ENCODE peak calls at places on chromosomes 13 and 19, in five cellular contexts. P is body of pancreas, A is activated B cell treated with CpG ODN at 0.5 μM for 24 hours, R is kidney epithelial cell, H is cardiac fibroblast. N is an unnamed sample.

GRCh38 chr19:19214892-19215291 is 3.1 kb downstream of the NCAN start:
- DNase-seq in P (peak), A (no peak), R (no peak), H (peak), N (peak)

GRCh38 chr19:1810439-1811160 is 1.5 kb downstream of the ATP8B3 start:
- DNase-seq in P (no peak), A (no peak), R (no peak), H (no peak), N (no peak)

GRCh38 chr13:44842158-44842557 is 147.1 kb downstream of the NUFIP1 start:
- DNase-seq in P (no peak), A (no peak), R (no peak), H (peak), N (no peak)

GRCh38 chr13:94798738-94799137 is 86.4 kb upstream of the SOX21 start:
- DNase-seq in P (no peak), A (no peak), R (no peak), H (no peak), N (no peak)

GRCh38 chr19:29624489-29625210 is 18.6 kb downstream of the POP4 start:
- DNase-seq in P (no peak), A (no peak), R (no peak), H (peak), N (no peak)

GRCh38 chr13:91652389-91652788 is 254.0 kb downstream of the GPC5 start:
- DNase-seq in P (no peak), A (no peak), R (no peak), H (no peak), N (no peak)

GRCh38 chr19:19240476-19240875 is 28.7 kb downstream of the NCAN start:
- DNase-seq in P (no peak), A (no peak), R (no peak), H (no peak), N (no peak)

GRCh38 chr13:112603641-112604220 is 15.8 kb upstream of the TUBGCP3 start:
- DNase-seq in P (no peak), A (no peak), R (no peak), H (peak), N (no peak)

GRCh38 chr19:3671680-3672574 is 28.3 kb downstream of the PIP5K1C start:
- DNase-seq in P (no peak), A (no peak), R (no peak), H (peak), N (no peak)

GRCh38 chr19:47284324-47284899 is 9.7 kb downstream of the INAFM1 start:
- DNase-seq in P (peak), A (no peak), R (no peak), H (peak), N (no peak)

GRCh38 chr19:21474671-21475181 is 30.7 kb upstream of the ZNF429 start:
- DNase-seq in P (peak), A (peak), R (peak), H (peak), N (peak)

GRCh38 chr13:102402292-102402691 is 444 bp upstream of the FGF14 start:
- DNase-seq in P (peak), A (no peak), R (peak), H (no peak), N (no peak)

GRCh38 chr13:34357435-34358232 is 539.7 kb downstream of the RFC3 start:
- DNase-seq in P (no peak), A (no peak), R (no peak), H (peak), N (no peak)

GRCh38 chr13:90628471-90628870 is 719.0 kb upstream of the MIR17HG start:
- DNase-seq in P (no peak), A (no peak), R (no peak), H (no peak), N (no peak)

GRCh38 chr19:21604351-21604926 is 99.0 kb downstream of the ZNF429 start:
- DNase-seq in P (peak), A (no peak), R (no peak), H (peak), N (no peak)

GRCh38 chr19:39475748-39476147 is 4.9 kb upstream of the TIMM50 start:
- DNase-seq in P (no peak), A (no peak), R (no peak), H (no peak), N (no peak)

GRCh38 chr13:96198038-96198437 is 108.1 kb downstream of the HS6ST3 start:
- DNase-seq in P (no peak), A (no peak), R (no peak), H (no peak), N (no peak)

GRCh38 chr19:17394891-17395415 is 957 bp upstream of the CCDC194 start:
- DNase-seq in P (no peak), A (no peak), R (no peak), H (peak), N (no peak)

GRCh38 chr13:21738636-21739035 is 67.8 kb downstream of the FGF9 start:
- DNase-seq in P (no peak), A (no peak), R (no peak), H (no peak), N (no peak)

GRCh38 chr13:45321230-45321629 is 19.8 kb downstream of the TPT1 start:
- DNase-seq in P (no peak), A (no peak), R (no peak), H (no peak), N (no peak)

GRCh38 chr13:20426766-20427448 is 98.8 kb downstream of the CRYL1 start:
- DNase-seq in P (no peak), A (no peak), R (no peak), H (peak), N (no peak)

GRCh38 chr19:4064551-4065260 is 2.0 kb downstream of the ZBTB7A start:
- DNase-seq in P (peak), A (peak), R (no peak), H (no peak), N (peak)

GRCh38 chr13:60329221-60329983 is 67.6 kb upstream of the TDRD3 start:
- DNase-seq in P (peak), A (no peak), R (no peak), H (peak), N (no peak)

GRCh38 chr19:40686882-40687524 is 3.4 kb downstream of the NUMBL start:
- DNase-seq in P (no peak), A (no peak), R (no peak), H (no peak), N (no peak)

GRCh38 chr13:51249767-51250741 is 27.9 kb downstream of the FAM124A start:
- DNase-seq in P (no peak), A (no peak), R (no peak), H (peak), N (no peak)

GRCh38 chr13:99384468-99384867 is 77.3 kb upstream of the GPR183 start:
- DNase-seq in P (no peak), A (no peak), R (no peak), H (no peak), N (no peak)

GRCh38 chr19:16726916-16727315 is 7.3 kb downstream of the NWD1 start:
- DNase-seq in P (no peak), A (no peak), R (no peak), H (no peak), N (no peak)

GRCh38 chr19:17542042-17542441 is 13.4 kb upstream of the COLGALT1 start:
- DNase-seq in P (no peak), A (no peak), R (no peak), H (no peak), N (no peak)

GRCh38 chr19:52345162-52345561 is 9.1 kb downstream of the ZNF610 start:
- DNase-seq in P (no peak), A (no peak), R (no peak), H (peak), N (no peak)

DNA sequence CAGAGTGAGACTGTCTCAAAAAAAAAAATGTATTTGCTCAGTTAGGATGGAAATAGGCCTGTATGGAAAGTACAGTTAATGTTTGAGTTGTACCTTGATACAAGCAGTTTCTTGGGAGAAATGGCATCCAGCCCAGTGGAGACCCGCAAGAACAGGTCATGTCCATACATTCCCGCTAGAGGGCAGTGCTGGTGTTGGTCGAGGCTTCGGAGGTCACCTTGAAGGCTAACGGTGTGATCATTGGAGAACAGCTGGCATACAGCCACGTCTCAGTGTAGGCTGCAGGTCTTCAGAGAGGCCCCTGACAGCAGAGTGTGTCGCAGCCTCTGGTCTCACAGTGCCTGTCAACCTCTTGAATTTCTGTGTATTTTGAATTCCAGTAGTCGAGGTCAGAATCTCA is 7.5 kb downstream of the ZNF610 start:
- DNase-seq in P (peak), A (no peak), R (no peak), H (peak), N (peak)
- TF ChIP-seq CTCF in P (peak), A (no peak), R (peak), H (peak), N (peak)

DNA sequence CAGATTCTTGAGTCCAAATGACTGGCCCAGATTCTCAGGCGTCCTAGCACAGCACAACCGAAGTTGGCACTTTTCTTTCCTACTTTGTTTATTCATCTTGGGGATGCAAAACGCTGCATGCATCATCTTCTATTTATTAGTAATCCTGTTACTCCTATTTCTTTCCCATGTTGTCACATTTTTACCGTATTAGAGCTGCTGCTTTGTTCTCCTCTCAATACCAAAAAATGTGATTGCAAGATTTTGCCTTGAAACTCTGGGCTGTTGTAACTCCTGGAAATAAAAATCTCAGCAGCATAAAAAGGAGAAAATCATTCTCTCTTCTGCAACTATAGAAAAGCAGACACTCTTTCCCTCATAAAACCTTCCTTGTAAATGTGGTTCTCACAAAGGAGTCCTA is 12.9 kb upstream of the IGSF23 start:
- DNase-seq in P (no peak), A (no peak), R (no peak), H (no peak), N (no peak)
- TF ChIP-seq CTCF in P (no peak), A (no peak), R (no peak), H (no peak), N (no peak)

GRCh38 chr19:49506575-49507105 is 5.8 kb upstream of the FCGRT start:
- DNase-seq in P (peak), A (peak), R (no peak), H (peak), N (no peak)
- TF ChIP-seq CTCF in P (peak), A (peak), R (peak), H (peak), N (peak)

DNA sequence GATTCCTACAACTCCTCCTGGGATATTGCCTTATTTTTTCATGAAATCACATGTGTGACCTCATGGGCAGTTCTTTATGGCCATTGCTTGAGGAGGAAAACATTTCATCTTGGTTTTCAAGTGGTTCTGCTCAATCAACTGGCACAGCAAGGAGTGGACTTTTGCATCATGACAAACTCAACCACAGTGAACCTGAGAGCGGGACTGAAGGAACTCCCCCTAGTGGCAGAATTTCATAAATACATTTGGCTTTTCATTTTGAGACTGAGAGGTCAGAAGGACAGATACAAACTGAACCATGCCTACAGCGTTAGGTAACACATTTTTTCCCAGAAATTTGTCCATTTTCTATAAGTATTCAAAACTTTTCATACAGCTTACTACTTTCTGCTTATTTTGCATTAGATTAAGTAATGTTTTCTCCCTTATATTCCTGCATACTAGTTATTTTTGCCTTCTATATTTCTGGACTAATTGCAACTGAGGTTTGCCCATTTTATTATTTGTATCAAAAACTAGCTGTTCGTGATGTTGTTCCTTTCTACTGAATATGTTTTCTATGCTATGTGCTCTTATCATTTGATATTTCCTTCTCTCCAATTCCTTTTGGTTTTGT is 13.4 kb upstream of the SIGLEC12 start:
- DNase-seq in P (no peak), A (no peak), R (no peak), H (peak), N (no peak)
- TF ChIP-seq CTCF in P (peak), A (peak), R (peak), H (peak), N (peak)

GRCh38 chr13:80883545-80883944 is 542.6 kb upstream of the SPRY2 start:
- DNase-seq in P (no peak), A (no peak), R (no peak), H (no peak), N (no peak)

GRCh38 chr13:80889829-80890228 is 548.9 kb upstream of the SPRY2 start:
- DNase-seq in P (no peak), A (no peak), R (no peak), H (no peak), N (no peak)

GRCh38 chr13:80881495-80882482 is 540.9 kb upstream of the SPRY2 start:
- DNase-seq in P (no peak), A (no peak), R (peak), H (no peak), N (no peak)

GRCh38 chr13:80888421-80888820 is 547.5 kb upstream of the SPRY2 start:
- DNase-seq in P (no peak), A (no peak), R (no peak), H (no peak), N (no peak)

GRCh38 chr13:80884031-80884785 is 543.3 kb upstream of the SPRY2 start:
- DNase-seq in P (no peak), A (no peak), R (no peak), H (no peak), N (no peak)
- TF ChIP-seq CTCF in P (no peak), A (no peak), R (no peak), H (no peak), N (no peak)

GRCh38 chr19:45590300-45591003 is 5.8 kb upstream of the OPA3 start:
- DNase-seq in P (no peak), A (no peak), R (no peak), H (no peak), N (no peak)

GRCh38 chr19:45592366-45592765 is 7.8 kb upstream of the OPA3 start:
- DNase-seq in P (no peak), A (no peak), R (no peak), H (no peak), N (no peak)

GRCh38 chr19:45591638-45592005 is 7.0 kb upstream of the OPA3 start:
- DNase-seq in P (no peak), A (no peak), R (no peak), H (no peak), N (no peak)

GRCh38 chr19:45589768-45590167 is 5.2 kb upstream of the OPA3 start:
- DNase-seq in P (no peak), A (no peak), R (no peak), H (no peak), N (no peak)

GRCh38 chr19:45591004-45591637 is 6.5 kb upstream of the OPA3 start:
- DNase-seq in P (peak), A (no peak), R (no peak), H (no peak), N (peak)
- TF ChIP-seq CTCF in P (peak), A (no peak), R (peak), H (no peak), N (no peak)